ENCODE peak calls at places on chromosomes 3 and 15, in five cellular contexts. H is M059J; E is NCI-H187; V is HFFc6; Q is activated T-helper 9 cell treated with anti-CD3 and anti-CD28 coated beads, Interleukin-2, amount 50 U/mL, for 16 hours. Z is an unnamed sample.

GRCh38 chr3:27681249-27681748 is 40.8 kb downstream of the EOMES start:
- DNase-seq in H (peak), E (no peak), V (peak), Q (peak), Z (peak)

GRCh38 chr3:62446337-62446940 is 73.1 kb upstream of the FEZF2 start:
- DNase-seq in H (no peak), E (no peak), V (no peak), Q (no peak), Z (no peak)

GRCh38 chr3:167246252-167246651 is 133.8 kb downstream of the ZBBX start:
- DNase-seq in H (peak), E (no peak), V (no peak), Q (no peak), Z (no peak)

GRCh38 chr3:123751478-123751877 is 132.7 kb downstream of the MYLK start:
- DNase-seq in H (peak), E (no peak), V (peak), Q (no peak), Z (no peak)

GRCh38 chr15:97235285-97235985 is 725.1 kb upstream of the ARRDC4 start:
- DNase-seq in H (peak), E (peak), V (peak), Q (no peak), Z (peak)

GRCh38 chr3:133491481-133492059 is 81.9 kb upstream of the CDV3 start:
- DNase-seq in H (no peak), E (no peak), V (no peak), Q (no peak), Z (no peak)

GRCh38 chr3:189269356-189269755 is 97.6 kb downstream of the TPRG1 start:
- DNase-seq in H (peak), E (no peak), V (no peak), Q (no peak), Z (peak)

GRCh38 chr3:13452490-13453335 is 27.4 kb upstream of the HDAC11 start:
- DNase-seq in H (peak), E (no peak), V (peak), Q (no peak), Z (peak)

GRCh38 chr15:33032053-33032452 is 162.5 kb downstream of the FMN1 start:
- DNase-seq in H (peak), E (no peak), V (no peak), Q (no peak), Z (peak)

GRCh38 chr15:85704021-85704420 is 90.7 kb downstream of the KLHL25 start:
- DNase-seq in H (no peak), E (no peak), V (no peak), Q (no peak), Z (peak)

GRCh38 chr15:53976844-53977392 is 1.3 kb upstream of the UNC13C start:
- DNase-seq in H (peak), E (no peak), V (no peak), Q (no peak), Z (no peak)

GRCh38 chr3:177182352-177182751 is 14.9 kb downstream of the TBL1XR1 start:
- DNase-seq in H (no peak), E (no peak), V (no peak), Q (no peak), Z (no peak)

GRCh38 chr3:3553236-3553635 is 246.0 kb upstream of the LRRN1 start:
- DNase-seq in H (no peak), E (no peak), V (no peak), Q (no peak), Z (no peak)

GRCh38 chr15:70254186-70254974 is 156.7 kb upstream of the TLE3 start:
- DNase-seq in H (no peak), E (no peak), V (no peak), Q (no peak), Z (no peak)

GRCh38 chr3:10366681-10367101 is 45.8 kb upstream of the SEC13 start:
- DNase-seq in H (peak), E (no peak), V (peak), Q (peak), Z (peak)

GRCh38 chr15:76196286-76196948 is 114.9 kb downstream of the ETFA start:
- DNase-seq in H (peak), E (no peak), V (peak), Q (no peak), Z (peak)